ENCODE peak calls at places on chromosomes 7 and 10, in nine cellular contexts. P, F, L, V, D, Q, E, G and C are unnamed samples.

GRCh38 chr10:124612611-124613498 is 131.3 kb downstream of the FAM53B start:
- DNase-seq in F (peak; percentile 61), E (no peak), P (peak; percentile 14), V (no peak), G (peak; percentile 48), L (peak; percentile 13), D (peak; percentile 15), Q (no peak), C (no peak)

GRCh38 chr10:76202777-76203176 is 771.4 kb downstream of the LRMDA start:
- DNase-seq in V (no peak), G (no peak), D (peak; percentile 60), F (no peak), L (no peak), P (no peak), E (no peak), Q (no peak), C (no peak)

GRCh38 chr7:157401567-157402387 is 65.0 kb downstream of the DNAJB6 start:
- DNase-seq in L (no peak), G (no peak), D (no peak), Q (no peak), F (no peak), P (no peak), E (no peak), V (no peak), C (no peak)

GRCh38 chr10:125094111-125094705 is 66.2 kb downstream of the CTBP2 start:
- DNase-seq in F (no peak), E (no peak), V (no peak), D (no peak), L (no peak), P (no peak), Q (no peak), G (no peak), C (no peak)

GRCh38 chr10:118471863-118472262 is 123.6 kb downstream of the PRLHR start:
- DNase-seq in G (no peak), E (no peak), V (no peak), L (no peak), Q (no peak), D (peak; percentile 44), F (no peak), P (peak; percentile 9), C (no peak)

GRCh38 chr10:326894-327635 is 191.8 kb downstream of the ZMYND11 start:
- DNase-seq in F (no peak), D (no peak), P (no peak), E (no peak), Q (no peak), G (no peak), V (no peak), L (no peak), C (no peak)

GRCh38 chr7:143882020-143882610 is 19.9 kb downstream of the TCAF1 start:
- DNase-seq in E (peak; percentile 36), P (no peak), D (peak; percentile 59), F (peak; percentile 68), L (no peak), G (peak; percentile 26), V (peak; percentile 86), Q (no peak), C (peak; percentile 45)

GRCh38 chr10:33815776-33816175 is 481.3 kb upstream of the NRP1 start:
- DNase-seq in F (no peak), G (no peak), E (no peak), L (no peak), Q (no peak), D (no peak), P (peak; percentile 13), V (no peak), C (no peak)

GRCh38 chr10:132743925-132744490 is 41.9 kb downstream of the NKX6-2 start:
- DNase-seq in Q (no peak), V (no peak), D (peak; percentile 49), E (no peak), F (no peak), G (no peak), P (no peak), L (no peak), C (no peak)

GRCh38 chr10:85548038-85548437 is 818.6 kb downstream of the GRID1 start:
- DNase-seq in G (peak; percentile 9), Q (no peak), L (peak; percentile 52), D (no peak), E (peak; percentile 50), P (peak; percentile 77), F (peak; percentile 41), V (no peak), C (no peak)

GRCh38 chr7:106768324-106768751 is 96.7 kb upstream of the PIK3CG start:
- DNase-seq in V (no peak), P (no peak), Q (no peak), L (no peak), D (no peak), E (no peak), F (no peak), G (no peak), C (no peak)

GRCh38 chr10:92184977-92185376 is 105.9 kb downstream of the CPEB3 start:
- DNase-seq in Q (no peak), V (no peak), L (no peak), E (no peak), D (no peak), F (no peak), P (no peak), G (no peak), C (peak; percentile 22)

GRCh38 chr10:34679177-34679576 is 135.9 kb downstream of the PARD3 start:
- DNase-seq in F (no peak), L (no peak), Q (no peak), G (no peak), D (no peak), P (no peak), V (no peak), E (no peak), C (no peak)

GRCh38 chr7:29486191-29486700 is 77.4 kb upstream of the PRR15 start:
- DNase-seq in D (no peak), F (no peak), V (no peak), G (no peak), L (no peak), Q (no peak), E (no peak), P (no peak), C (no peak)

GRCh38 chr7:24908166-24908565 is 71.8 kb downstream of the OSBPL3 start:
- DNase-seq in Q (no peak), G (no peak), D (no peak), F (no peak), P (no peak), V (no peak), L (no peak), E (no peak), C (no peak)

GRCh38 chr7:24905996-24906770 is 73.8 kb downstream of the OSBPL3 start:
- DNase-seq in V (no peak), L (peak; percentile 32), F (no peak), G (no peak), D (no peak), E (no peak), P (no peak), Q (no peak), C (no peak)

GRCh38 chr7:24908757-24909156 is 71.2 kb downstream of the OSBPL3 start:
- DNase-seq in P (no peak), D (no peak), G (no peak), L (no peak), E (no peak), F (no peak), V (no peak), Q (no peak), C (no peak)

GRCh38 chr7:24910551-24911212 is 69.3 kb downstream of the OSBPL3 start:
- DNase-seq in D (no peak), E (no peak), V (no peak), G (no peak), Q (no peak), L (no peak), P (no peak), F (no peak), C (no peak)

DNA sequence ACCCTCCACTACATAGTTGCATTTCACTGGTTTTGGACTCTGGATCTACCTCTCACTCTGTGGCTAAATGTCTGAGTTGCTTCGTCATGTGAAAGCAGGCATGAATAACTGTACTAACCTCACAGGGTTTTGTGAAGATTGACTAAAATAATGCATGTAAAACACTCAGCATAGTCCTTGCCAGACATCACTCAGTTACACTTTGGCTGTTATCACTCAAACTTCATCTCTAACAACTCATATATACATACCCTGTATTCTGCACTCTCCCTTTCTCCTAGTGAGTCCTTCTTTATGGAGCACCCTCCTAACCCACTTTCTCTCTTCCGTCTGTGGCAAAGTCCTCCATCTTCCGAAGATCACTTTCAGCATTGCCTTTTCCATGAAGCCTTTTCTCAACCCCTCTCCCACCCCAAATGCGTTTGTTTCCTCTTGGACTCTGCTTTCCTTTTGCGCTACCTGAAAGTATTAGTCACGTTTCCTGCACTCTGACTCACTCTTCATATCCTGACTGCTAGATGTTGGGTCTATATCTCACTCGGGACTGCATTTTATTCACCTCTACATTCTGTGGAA is 72.6 kb downstream of the OSBPL3 start:
- DNase-seq in L (peak; percentile 65), Q (no peak), P (peak; percentile 53), F (no peak), V (no peak), D (peak; percentile 76), E (no peak), G (peak; percentile 89), C (no peak)
- H3K4me1 ChIP-seq in L (peaks cover 91% of the 10 kb centered on the region), Q (peaks cover 20% of the 10 kb centered on the region), P (peaks cover 29% of the 10 kb centered on the region), F (peaks cover 8% of the 10 kb centered on the region), V (peaks cover 6% of the 10 kb centered on the region), D (peaks cover 14% of the 10 kb centered on the region), E (no peaks in the 10 kb centered on the region), G (peaks cover 61% of the 10 kb centered on the region), C (peaks cover 32% of the 10 kb centered on the region)

DNA sequence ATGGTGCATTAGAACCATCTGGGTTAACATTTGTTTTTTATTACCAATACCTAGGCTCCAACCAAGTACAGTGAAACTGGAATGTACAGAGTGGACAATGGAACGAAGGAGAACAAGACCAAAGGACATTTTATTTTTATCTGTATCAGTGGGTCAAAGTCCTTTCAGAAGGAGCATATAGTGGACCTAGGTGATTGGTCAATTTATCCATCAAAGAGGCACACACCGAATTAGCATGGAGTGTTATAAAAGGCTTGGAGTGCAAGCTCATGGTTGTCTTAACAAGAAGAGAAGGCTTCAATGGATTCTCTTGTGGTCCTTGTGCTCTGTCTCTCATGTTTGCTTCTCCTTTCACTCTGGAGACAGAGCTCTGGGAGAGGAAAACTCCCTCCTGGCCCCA is at the start of gene CYP2C9:
- DNase-seq in D (no peak), P (no peak), V (no peak), E (no peak), L (no peak), G (no peak), F (no peak), Q (no peak), C (no peak)
- TF ChIP-seq POLR2A in D (no peak), P (no peak), V (no peak), E (no peak), L (no peak), G (no peak), F (no peak), Q (no peak), C (no peak)

GRCh38 chr10:21570761-21571521 is 36.9 kb downstream of the MLLT10 start:
- DNase-seq in F (no peak), E (no peak), D (no peak), Q (no peak), P (no peak), G (no peak), L (no peak), V (no peak), C (no peak)

GRCh38 chr10:21572578-21572977 is 38.5 kb downstream of the MLLT10 start:
- DNase-seq in G (no peak), V (no peak), F (peak; percentile 67), Q (no peak), E (peak; percentile 33), D (peak; percentile 72), P (no peak), L (no peak), C (peak; percentile 67)
- H3K4me1 ChIP-seq in G (no peaks in the 10 kb centered on the region), V (peaks cover 34% of the 10 kb centered on the region), F (peaks cover 31% of the 10 kb centered on the region), Q (peaks cover 6% of the 10 kb centered on the region), E (peaks cover 20% of the 10 kb centered on the region), D (peaks cover 2% of the 10 kb centered on the region), P (peaks cover 28% of the 10 kb centered on the region), L (no peaks in the 10 kb centered on the region), C (peaks cover 37% of the 10 kb centered on the region)

GRCh38 chr7:7257899-7258692 is 75.8 kb downstream of the C1GALT1 start:
- DNase-seq in E (no peak), D (peak; percentile 5), G (no peak), V (no peak), P (no peak), F (no peak), Q (no peak), L (no peak), C (no peak)
- TF ChIP-seq POLR2A in E (no peak), D (no peak), G (no peak), V (no peak), P (no peak), F (no peak), Q (no peak), L (no peak), C (no peak)